ENCODE peak calls at places on chromosomes 16 and 17, in nine cellular contexts. T, D, W, L, E, Z, M, O and N are unnamed samples. For H3K4me1 and H3K9me3, the result is how much of the 10 kb centered on the place peaks cover.

GRCh38 chr16:24950275-24950674 is 64.9 kb downstream of the ARHGAP17 start:
- DNase-seq in D (no peak), Z (peak), T (peak), W (no peak), L (no peak), E (peak), M (no peak), O (peak), N (no peak)

GRCh38 chr16:87311387-87311786 is 5.8 kb downstream of the C16orf95 start:
- DNase-seq in E (no peak), T (no peak), W (no peak), L (no peak), Z (no peak), O (no peak), D (no peak), M (no peak), N (no peak)

GRCh38 chr16:330746-331145 is 21.8 kb downstream of the AXIN1 start:
- DNase-seq in L (no peak), D (no peak), T (no peak), M (no peak), Z (no peak), E (no peak), O (no peak), W (no peak), N (peak)

GRCh38 chr16:24984903-24985675 is 30.1 kb downstream of the ARHGAP17 start:
- DNase-seq in L (no peak), E (no peak), M (no peak), W (no peak), Z (no peak), O (no peak), D (no peak), T (no peak), N (no peak)

GRCh38 chr16:46748775-46749705 is 896 bp upstream of the MYLK3 start:
- DNase-seq in L (peak), M (no peak), D (no peak), O (peak), Z (no peak), T (no peak), W (no peak), E (no peak), N (no peak)

GRCh38 chr16:77943770-77944169 is 78.6 kb upstream of the CLEC3A start:
- DNase-seq in W (no peak), T (no peak), O (no peak), L (no peak), E (no peak), D (no peak), M (no peak), Z (no peak), N (no peak)

GRCh38 chr16:57479043-57479421 is 7.3 kb downstream of the DOK4 start:
- DNase-seq in T (no peak), M (no peak), L (no peak), W (peak), D (no peak), O (no peak), E (no peak), Z (no peak), N (no peak)

GRCh38 chr17:77461277-77462057 is 320.7 kb downstream of the SEC14L1 start:
- DNase-seq in M (peak), D (no peak), L (no peak), E (no peak), W (no peak), Z (no peak), T (no peak), O (no peak), N (no peak)

GRCh38 chr17:29563816-29564215 is 3.0 kb downstream of the ABHD15 start:
- DNase-seq in D (no peak), T (no peak), W (no peak), M (no peak), L (no peak), O (no peak), E (peak), Z (no peak), N (no peak)

GRCh38 chr16:86669937-86670772 is 91.8 kb downstream of the FOXL1 start:
- DNase-seq in Z (peak), T (no peak), E (no peak), D (no peak), M (no peak), O (no peak), L (peak), W (no peak), N (no peak)

DNA sequence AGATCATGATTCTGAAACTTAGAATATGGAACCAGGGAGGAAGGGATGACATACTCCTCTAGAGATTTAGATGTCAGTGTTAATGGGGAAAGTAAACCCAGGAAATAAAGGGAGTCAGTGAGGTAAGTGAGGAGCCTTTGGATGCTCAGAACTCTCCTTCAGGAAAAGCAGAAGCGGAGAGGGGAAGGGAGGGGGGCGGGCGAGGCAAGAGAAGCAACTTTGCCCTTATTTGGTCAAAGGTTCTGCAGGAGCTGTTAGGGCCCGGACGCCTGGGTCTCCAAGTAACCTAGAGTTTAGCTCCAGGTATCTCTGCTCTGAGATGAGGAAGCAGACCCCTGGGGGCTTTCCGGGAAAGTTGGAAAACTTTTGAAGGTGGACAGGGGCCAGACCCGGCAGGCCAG is 1.3 kb downstream of the PFN1 start:
- DNase-seq in O (no peak), L (no peak), D (no peak), W (no peak), Z (no peak), E (no peak), M (no peak), T (no peak), N (no peak)
- H3K4me1 ChIP-seq in O (under half), L (half or more), D (half or more), W (under half), Z (under half), E (half or more), M (half or more), T (under half), N (under half)

GRCh38 chr17:65362826-65363225 is 198.6 kb downstream of the AXIN2 start:
- DNase-seq in L (no peak), D (no peak), T (no peak), W (no peak), O (no peak), E (no peak), M (no peak), Z (no peak), N (no peak)

GRCh38 chr17:65356524-65356923 is 204.9 kb downstream of the AXIN2 start:
- DNase-seq in O (no peak), E (no peak), W (no peak), M (no peak), D (no peak), T (no peak), Z (no peak), L (no peak), N (no peak)

GRCh38 chr17:65360961-65361552 is 200.4 kb downstream of the AXIN2 start:
- DNase-seq in W (no peak), Z (peak), O (no peak), D (no peak), E (no peak), T (no peak), M (no peak), L (no peak), N (no peak)

GRCh38 chr17:65355246-65355645 is 206.2 kb downstream of the AXIN2 start:
- DNase-seq in L (no peak), D (no peak), E (no peak), O (no peak), M (no peak), W (no peak), Z (no peak), T (no peak), N (no peak)

GRCh38 chr17:65359016-65359415 is 202.4 kb downstream of the AXIN2 start:
- DNase-seq in M (no peak), W (no peak), L (no peak), Z (no peak), E (no peak), D (no peak), O (no peak), T (peak), N (no peak)
- H3K4me3 ChIP-seq in M (no peak), W (no peak), L (no peak), Z (no peak), E (no peak), D (no peak), O (no peak), T (no peak), N (no peak)

GRCh38 chr16:35573407-35573806 is 2114.0 kb downstream of the TP53TG3F start:
- DNase-seq in O (no peak), E (no peak), L (no peak), W (no peak), D (no peak), Z (no peak), T (no peak), M (no peak), N (no peak)
- H3K9me3 ChIP-seq in O (under half), E (under half), L (under half), W (under half), D (under half), Z (half or more), T (under half), M (under half), N (under half)

GRCh38 chr16:3837851-3838564 is 42.5 kb downstream of the CREBBP start:
- DNase-seq in L (no peak), E (no peak), D (no peak), M (no peak), T (no peak), O (no peak), Z (no peak), W (no peak), N (no peak)

GRCh38 chr16:3836641-3837040 is 43.9 kb downstream of the CREBBP start:
- DNase-seq in O (no peak), M (no peak), D (no peak), T (no peak), E (no peak), Z (no peak), L (no peak), W (no peak), N (no peak)

GRCh38 chr16:3841729-3842508 is 38.6 kb downstream of the CREBBP start:
- DNase-seq in L (no peak), T (no peak), D (no peak), O (no peak), W (no peak), M (no peak), E (no peak), Z (no peak), N (no peak)

GRCh38 chr16:3838600-3839401 is 41.7 kb downstream of the CREBBP start:
- DNase-seq in E (no peak), W (no peak), Z (no peak), T (peak), D (no peak), O (no peak), M (no peak), L (no peak), N (no peak)

DNA sequence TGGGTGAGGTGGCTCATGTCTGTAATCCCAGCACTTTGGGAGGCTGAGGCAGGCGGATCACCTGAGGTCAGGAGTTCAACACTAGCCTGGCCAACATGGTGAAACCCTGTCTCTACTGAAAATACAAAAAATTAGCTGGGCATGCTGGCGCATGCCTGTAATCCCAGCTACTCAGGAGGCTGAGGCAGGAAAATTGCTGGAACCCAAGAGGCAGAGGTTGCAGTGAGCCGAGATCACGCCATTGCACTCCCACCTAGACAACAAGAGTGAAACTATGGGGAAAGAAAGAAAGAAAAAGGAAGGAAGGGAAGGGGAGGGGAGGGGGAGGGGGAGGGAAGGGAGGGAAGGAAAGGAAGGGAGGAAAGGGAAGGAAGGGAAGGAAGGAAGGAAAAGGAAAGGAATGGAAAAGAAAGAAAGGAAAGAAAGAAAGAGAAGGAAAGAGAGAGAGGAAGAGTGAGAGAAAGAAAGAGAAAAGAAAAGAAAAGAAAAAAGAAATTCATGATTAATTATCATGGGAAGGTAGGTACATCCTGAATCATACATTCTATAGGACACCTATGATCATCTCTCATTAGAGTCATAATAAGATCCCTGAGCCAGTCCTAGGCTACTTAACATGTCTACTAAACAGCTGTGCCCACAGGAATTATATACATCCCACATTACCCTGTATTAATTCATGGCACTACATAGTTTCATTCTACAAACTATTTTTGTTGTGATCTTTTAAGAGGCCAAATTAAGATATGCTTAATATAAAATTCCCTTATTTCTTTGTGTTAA is 40.9 kb downstream of the CREBBP start:
- DNase-seq in T (no peak), L (no peak), W (no peak), Z (no peak), O (no peak), M (no peak), D (no peak), E (no peak), N (no peak)
- H3K4me1 ChIP-seq in T (under half), L (half or more), W (under half), Z (under half), O (under half), M (under half), D (under half), E (under half), N (under half)

GRCh38 chr17:7591596-7591995 is 1.7 kb upstream of the SOX15 start:
- DNase-seq in L (no peak), Z (no peak), E (no peak), W (no peak), M (no peak), D (no peak), O (no peak), T (no peak), N (no peak)

GRCh38 chr17:7589204-7589868 is 558 bp downstream of the SOX15 start:
- DNase-seq in Z (peak), L (peak), E (peak), D (peak), M (peak), O (peak), W (peak), T (peak), N (no peak)

GRCh38 chr17:7588553-7589203 is 1.2 kb downstream of the SOX15 start:
- DNase-seq in L (no peak), W (no peak), M (no peak), O (no peak), Z (no peak), T (no peak), E (no peak), D (no peak), N (no peak)

GRCh38 chr17:7590743-7591142 is 849 bp upstream of the SOX15 start:
- DNase-seq in L (no peak), T (peak), D (no peak), E (no peak), O (peak), M (no peak), Z (no peak), W (no peak), N (no peak)

DNA sequence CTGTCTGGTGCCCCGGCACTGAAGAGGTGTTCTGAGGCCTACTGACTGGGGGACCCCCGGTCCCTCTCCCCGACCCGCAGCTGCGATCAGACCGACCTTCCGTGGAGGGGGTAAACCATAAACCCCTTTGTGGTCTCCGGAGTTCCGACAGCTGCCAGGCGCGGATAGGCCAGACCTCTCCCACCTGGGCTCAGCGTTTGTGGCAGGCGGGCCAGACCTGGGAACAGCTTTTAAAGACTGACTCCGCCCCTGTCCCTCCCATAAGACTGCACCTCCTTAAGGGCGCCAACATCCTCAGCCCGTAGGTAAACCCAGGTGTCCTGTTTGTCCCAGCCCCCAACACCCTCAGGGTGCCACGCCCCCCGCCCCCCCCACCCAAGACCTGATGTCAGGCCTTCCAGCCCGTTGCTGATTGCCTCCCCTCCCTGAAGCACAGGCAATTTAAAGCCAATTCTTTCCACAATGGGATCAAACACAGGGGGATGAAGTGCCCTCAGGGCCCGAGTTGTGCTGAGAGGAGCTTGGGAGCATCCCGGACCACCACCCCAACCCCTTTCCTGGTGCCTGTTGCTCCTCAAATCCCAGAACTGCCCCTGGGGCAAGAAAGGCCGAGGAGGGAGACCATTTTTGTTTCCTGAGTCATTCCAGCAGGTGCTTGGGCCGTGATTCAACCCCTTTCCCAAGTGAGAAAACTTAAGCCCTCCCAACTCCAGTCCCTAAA is at the start of gene SOX15:
- DNase-seq in Z (no peak), M (no peak), L (no peak), T (peak), D (no peak), W (no peak), O (no peak), E (no peak), N (no peak)
- H3K4me3 ChIP-seq in Z (peak), M (no peak), L (peak), T (no peak), D (no peak), W (peak), O (no peak), E (no peak), N (no peak)

DNA sequence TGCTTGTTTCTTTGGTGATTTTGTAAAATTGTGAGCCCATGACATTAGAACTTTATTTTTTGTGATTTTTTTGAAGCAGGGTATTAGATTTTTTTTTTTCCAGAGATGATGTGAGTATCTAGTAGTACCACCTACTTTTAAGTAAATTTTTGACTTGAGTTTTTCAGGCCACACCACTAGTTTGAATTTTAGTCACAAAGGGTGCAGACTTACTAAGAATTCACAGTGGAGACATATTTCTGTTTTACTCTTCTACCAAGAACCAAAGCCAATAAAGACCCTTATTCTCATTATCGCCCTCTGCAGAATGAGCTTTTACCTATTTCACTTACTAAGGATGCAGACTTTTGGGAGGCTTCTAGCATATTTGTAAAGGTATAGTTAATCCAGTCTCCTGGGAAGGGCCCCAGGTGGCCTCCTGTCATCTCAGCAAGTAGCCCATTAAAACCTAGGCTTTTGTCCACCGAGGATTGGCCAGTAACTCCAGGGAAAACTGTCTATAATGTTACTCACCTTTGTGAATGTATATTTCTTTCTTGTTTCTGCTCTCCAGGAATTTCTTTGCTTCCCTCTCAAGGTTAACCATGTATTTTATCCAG is 30.6 kb downstream of the NLK start:
- DNase-seq in T (no peak), M (no peak), E (no peak), W (no peak), D (no peak), O (no peak), L (no peak), Z (no peak), N (no peak)
- H3K9me3 ChIP-seq in T (under half), M (under half), E (under half), W (under half), D (under half), O (under half), L (under half), Z (under half), N (under half)

DNA sequence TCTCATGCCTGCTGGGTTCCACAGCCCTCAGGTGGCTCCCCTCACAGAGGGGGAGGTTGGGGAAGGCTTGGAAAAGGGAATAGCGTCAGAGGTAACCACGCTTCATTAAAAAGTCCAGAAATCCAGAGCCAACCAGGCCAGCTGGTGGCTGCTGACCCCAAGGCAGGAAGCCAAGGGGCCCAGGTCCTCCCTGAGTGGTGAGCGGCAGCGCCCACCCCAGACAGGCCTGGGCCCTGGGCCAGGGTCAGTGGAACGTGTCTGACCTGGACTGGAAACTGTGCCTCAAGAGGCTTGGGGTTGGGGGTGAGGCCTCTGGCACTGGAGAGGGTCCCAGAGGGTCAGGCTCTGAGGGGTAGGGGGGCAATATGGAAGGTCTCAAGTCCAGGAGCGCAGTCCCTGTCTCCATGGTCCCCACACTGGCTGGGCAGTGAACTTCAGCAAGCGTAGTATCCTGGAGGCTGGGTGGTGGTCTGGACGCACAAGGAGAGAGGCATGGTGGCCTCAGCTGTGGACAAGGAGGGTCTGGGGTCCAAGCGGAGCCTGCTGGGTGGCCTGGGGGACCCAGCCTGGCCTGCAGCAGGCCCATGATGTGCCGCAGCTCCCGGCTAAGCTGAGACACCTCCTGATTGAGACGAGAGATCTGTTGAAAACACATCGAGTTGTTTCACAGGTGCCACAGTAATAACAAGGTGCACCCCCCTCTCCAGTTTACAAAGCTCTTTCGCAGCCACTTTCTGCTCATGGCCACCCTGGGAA is 5.2 kb upstream of the RAB5C start:
- DNase-seq in T (no peak), Z (no peak), D (no peak), M (no peak), W (no peak), E (no peak), O (no peak), L (no peak), N (no peak)
- H3K4me1 ChIP-seq in T (under half), Z (under half), D (under half), M (under half), W (under half), E (under half), O (under half), L (under half), N (under half)

GRCh38 chr16:4260360-4260759 is 12.5 kb downstream of the TFAP4 start:
- DNase-seq in T (no peak), L (no peak), E (no peak), D (no peak), Z (peak), O (no peak), W (no peak), M (no peak), N (no peak)
- H3K4me3 ChIP-seq in T (no peak), L (no peak), E (no peak), D (no peak), Z (no peak), O (no peak), W (no peak), M (no peak), N (no peak)

DNA sequence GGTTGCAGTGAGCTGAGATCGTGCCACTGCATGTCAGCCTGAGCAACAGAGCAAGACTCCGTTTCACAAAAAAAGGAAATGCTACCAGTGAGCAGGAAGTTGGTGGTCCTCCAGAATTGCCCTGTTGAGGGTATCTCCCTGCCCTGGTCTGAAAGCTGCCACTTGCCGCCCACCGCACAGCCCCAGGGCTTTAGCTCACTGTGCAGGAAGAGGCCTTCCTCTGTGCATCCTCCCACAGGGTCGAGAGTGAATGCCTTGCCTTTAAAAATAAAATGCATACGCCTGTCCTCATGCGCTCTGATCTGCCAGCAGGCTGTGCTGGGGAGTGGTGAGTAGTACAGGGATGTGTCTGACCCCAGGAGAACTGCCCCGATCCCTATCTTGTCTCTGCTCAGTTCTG is 587.5 kb downstream of the MAF start:
- DNase-seq in L (no peak), Z (no peak), D (no peak), E (no peak), W (no peak), O (no peak), T (no peak), M (no peak), N (no peak)
- H3K9me3 ChIP-seq in L (under half), Z (under half), D (under half), E (under half), W (under half), O (under half), T (under half), M (under half), N (under half)